ENCODE peak calls at places on chromosomes 13 and 19, in seven cellular contexts. D is stimulated activated CD4-positive, alpha-beta T cell treated with anti-CD3 and anti-CD28 coated beads, Interleukin-15, amount 100 ng/mL, for 1 hour; G is activated CD4-positive, alpha-beta memory T cell treated with anti-CD3 and anti-CD28 coated beads, Interleukin-2, amount 10 ng/mL, durations not matched to agents 7 days and 5 days; V is fibroblast of lung; S is epithelial cell of proximal tubule; X is LoVo; H is hippocampal formation. N is an unnamed sample.

GRCh38 chr19:10206226-10206873 is 11.6 kb upstream of the DNMT1 start:
- DNase-seq in V (peak; percentile 47), G (no peak), X (no peak), S (no peak), D (no peak), H (no peak), N (no peak)

GRCh38 chr13:50403311-50403710 is 388.1 kb downstream of the KCNRG start:
- DNase-seq in V (no peak), H (no peak), G (no peak), X (no peak), D (no peak), S (no peak), N (peak; percentile 71)

GRCh38 chr19:58227964-58228583 is 640 bp upstream of the ZNF544 start:
- DNase-seq in S (no peak), G (no peak), D (no peak), X (no peak), V (no peak), H (no peak), N (no peak)

GRCh38 chr19:12187625-12188024 is 24.7 kb downstream of the ZNF136 start:
- DNase-seq in H (no peak), D (no peak), S (no peak), V (peak; percentile 14), X (no peak), G (no peak), N (no peak)

GRCh38 chr13:33230178-33230881 is 55.2 kb downstream of the STARD13 start:
- DNase-seq in G (no peak), V (peak; percentile 56), D (no peak), S (no peak), X (no peak), H (no peak), N (no peak)

GRCh38 chr19:45471116-45471865 is 3.5 kb downstream of the FOSB start:
- DNase-seq in S (no peak), D (no peak), V (no peak), G (no peak), X (no peak), H (no peak), N (no peak)

GRCh38 chr19:6767357-6768235 is at the start of gene SH2D3A:
- DNase-seq in D (peak; percentile 91), X (peak; percentile 95), S (no peak), G (peak; percentile 96), V (peak; percentile 34), H (peak; percentile 6), N (no peak)

GRCh38 chr19:39671739-39672363 is 16.1 kb downstream of the LGALS16 start:
- DNase-seq in D (no peak), X (peak; percentile 57), G (peak; percentile 48), H (no peak), V (peak; percentile 48), S (peak; percentile 20), N (peak; percentile 8)

GRCh38 chr13:37602743-37603381 is 4.3 kb upstream of the POSTN start:
- DNase-seq in D (no peak), S (no peak), V (peak; percentile 64), X (peak; percentile 5), G (no peak), H (no peak), N (peak; percentile 51)

GRCh38 chr13:41188584-41188983 is 5.8 kb downstream of the KBTBD7 start:
- DNase-seq in G (no peak), D (no peak), X (no peak), V (peak; percentile 74), S (no peak), H (no peak), N (no peak)

GRCh38 chr19:29667941-29668340 is 2.7 kb downstream of the PLEKHF1 start:
- DNase-seq in S (no peak), D (no peak), G (peak; percentile 78), X (no peak), V (no peak), H (no peak), N (no peak)

GRCh38 chr19:18699403-18700054 is 16.0 kb downstream of the CRTC1 start:
- DNase-seq in H (no peak), G (no peak), V (no peak), D (no peak), S (no peak), X (no peak), N (no peak)

GRCh38 chr19:46639356-46640061 is 3.5 kb upstream of the GNG8 start:
- DNase-seq in X (no peak), G (peak; percentile 44), V (peak; percentile 65), S (no peak), D (no peak), H (no peak), N (no peak)

GRCh38 chr13:80486407-80486806 is 145.5 kb upstream of the SPRY2 start:
- DNase-seq in S (no peak), D (no peak), X (no peak), G (no peak), V (peak; percentile 76), H (no peak), N (no peak)

GRCh38 chr19:1063030-1063908 is 3.7 kb upstream of the ARHGAP45 start:
- DNase-seq in H (no peak), G (peak; percentile 83), S (no peak), V (no peak), X (no peak), D (no peak), N (no peak)

GRCh38 chr19:16584825-16585801 is 12.9 kb upstream of the SLC35E1 start:
- DNase-seq in G (no peak), X (no peak), D (no peak), H (no peak), V (no peak), S (no peak), N (no peak)

GRCh38 chr13:21320642-21321034 is 138.5 kb downstream of the ZDHHC20 start:
- DNase-seq in V (no peak), H (no peak), D (no peak), X (no peak), G (no peak), S (no peak), N (no peak)

GRCh38 chr19:14390548-14390947 is 9.3 kb downstream of the ADGRE5 start:
- DNase-seq in S (no peak), V (no peak), X (no peak), G (no peak), H (no peak), D (no peak), N (no peak)

GRCh38 chr19:676343-677105 is at the start of gene FSTL3:
- DNase-seq in D (no peak), H (no peak), V (peak; percentile 34), G (no peak), X (peak; percentile 57), S (no peak), N (no peak)

GRCh38 chr13:33785384-33785783 is 32.6 kb upstream of the RFC3 start:
- DNase-seq in X (no peak), G (no peak), H (no peak), S (no peak), V (no peak), D (no peak), N (no peak)

GRCh38 chr13:98180092-98180491 is 3.0 kb upstream of the RNF113B start:
- DNase-seq in V (no peak), H (no peak), G (no peak), S (no peak), D (no peak), X (no peak), N (no peak)

GRCh38 chr19:41376998-41377365 is 649 bp downstream of the TMEM91 start:
- DNase-seq in G (no peak), S (no peak), H (no peak), D (no peak), X (no peak), V (no peak), N (no peak)

N was measured in NCI-H446.